ENCODE peak calls at places on chromosomes 16 and 17, in four cellular contexts. M is GM12878, V is H1, Q is K562. A is an unnamed sample.
A peak's percentile ranks its signal among the peaks of the same experiment; 100 is the strongest.

GRCh38 chr16:88298882-88299745 is 83.6 kb upstream of the ZNF469 start:
- DNase-seq in V (no peak), M (no peak), Q (no peak), A (no peak)

GRCh38 chr17:40319651-40320550 is 10.9 kb downstream of the RARA start:
- DNase-seq in M (no peak), Q (no peak), V (no peak), A (no peak)

GRCh38 chr16:57367111-57367752 is 5.1 kb upstream of the CX3CL1 start:
- DNase-seq in Q (no peak), V (no peak), M (no peak), A (no peak)

GRCh38 chr16:89077076-89077475 is 16.6 kb upstream of the ACSF3 start:
- DNase-seq in V (no peak), Q (no peak), M (no peak), A (no peak)

GRCh38 chr17:42618442-42619150 is 9.1 kb downstream of the TUBG1 start:
- DNase-seq in Q (peak; percentile 67), V (peak; percentile 77), M (peak; percentile 93), A (peak; percentile 82)

GRCh38 chr16:64061621-64062020 is 1060.2 kb downstream of the CDH11 start:
- DNase-seq in V (no peak), M (no peak), Q (no peak), A (no peak)

GRCh38 chr17:9240659-9241370 is 219.5 kb downstream of the NTN1 start:
- DNase-seq in Q (peak; percentile 30), M (no peak), V (no peak), A (peak; percentile 35)

GRCh38 chr17:73630531-73630930 is 13.7 kb downstream of the SDK2 start:
- DNase-seq in M (no peak), Q (no peak), V (no peak), A (no peak)

GRCh38 chr16:23107878-23108277 is 41.4 kb downstream of the USP31 start:
- DNase-seq in Q (no peak), M (no peak), V (no peak), A (no peak)

GRCh38 chr17:69710926-69711325 is 296.4 kb downstream of the MAP2K6 start:
- DNase-seq in V (no peak), Q (no peak), M (no peak), A (no peak)

GRCh38 chr16:84324439-84325262 is 30.0 kb downstream of the WFDC1 start:
- DNase-seq in V (no peak), M (no peak), Q (no peak), A (no peak)

GRCh38 chr17:17959520-17960361 is 12.5 kb downstream of the TOM1L2 start:
- DNase-seq in Q (no peak), V (no peak), M (peak; percentile 68), A (no peak)

GRCh38 chr17:28807925-28808641 is 34.5 kb downstream of the FAM222B start:
- DNase-seq in Q (no peak), M (no peak), V (no peak), A (peak; percentile 68)
- TF ChIP-seq BRCA1 in Q (no peak), M (no peak), V (no peak), A (no peak)

DNA sequence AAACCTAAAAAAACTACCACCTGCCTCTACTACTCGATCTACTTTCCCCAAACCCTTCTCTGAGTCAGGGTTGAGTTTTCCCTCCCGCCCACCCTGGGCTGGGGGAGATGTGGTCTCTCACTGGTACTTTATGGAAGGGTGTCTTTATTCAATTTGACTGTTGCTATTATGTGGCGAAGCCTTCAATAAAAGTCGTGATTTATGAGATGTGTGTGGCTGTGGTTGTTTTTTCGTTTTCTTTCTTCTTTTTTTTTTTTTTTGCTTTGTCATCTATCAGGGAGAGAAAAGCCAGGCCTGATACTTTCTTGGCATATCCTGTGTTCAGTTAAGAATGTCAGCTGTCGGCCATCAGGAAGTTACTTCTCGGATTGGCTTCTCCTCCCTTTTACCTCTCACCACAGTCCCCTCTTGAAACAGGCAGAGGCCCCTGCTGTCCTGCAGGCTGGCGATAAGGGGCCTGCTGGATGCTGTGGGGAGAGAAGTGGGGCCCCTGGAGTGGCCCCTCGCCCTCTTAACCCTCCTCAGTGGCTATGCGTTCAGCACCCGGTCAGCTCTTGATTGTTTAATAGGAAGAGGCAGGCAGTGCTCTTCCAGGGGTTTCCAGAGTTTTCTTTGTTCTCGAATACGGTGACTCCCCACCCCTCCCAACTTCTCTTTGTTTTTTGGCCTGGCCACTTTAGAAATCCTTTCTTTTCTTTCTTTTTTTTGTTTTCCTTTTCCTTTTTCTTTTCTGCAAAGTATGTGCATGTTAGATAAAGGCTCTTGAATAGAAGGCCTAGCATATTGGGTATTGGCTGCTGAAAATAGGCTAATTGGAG is 123.1 kb downstream of the MSI2 start:
- DNase-seq in V (no peak), M (no peak), Q (peak; percentile 88), A (no peak)
- TF ChIP-seq BRCA1 in V (no peak), M (no peak), Q (no peak), A (no peak)

DNA sequence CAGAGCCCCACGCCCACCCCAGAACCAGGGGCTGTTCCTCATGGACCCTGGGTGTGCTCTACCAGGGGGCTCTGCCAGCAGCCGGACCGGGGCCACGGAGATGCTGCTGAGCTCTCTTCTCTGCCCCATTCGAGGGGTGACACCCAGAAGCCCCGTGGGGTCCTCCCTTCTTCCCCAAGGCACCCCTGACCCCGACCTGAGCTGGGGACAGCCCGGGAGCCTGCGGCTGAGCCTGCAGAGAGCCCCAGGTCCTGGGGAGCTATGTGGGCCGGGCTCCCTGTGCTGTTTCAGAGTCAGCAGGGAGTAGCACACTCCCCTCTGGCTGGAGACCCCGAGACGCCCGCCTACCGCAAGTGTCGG is 1.2 kb upstream of the PRR35 start:
- DNase-seq in M (no peak), V (no peak), Q (no peak), A (no peak)
- TF ChIP-seq BRCA1 in M (no peak), V (no peak), Q (no peak), A (no peak)

GRCh38 chr17:352421-353212 is at the start of gene RPH3AL:
- DNase-seq in M (no peak), Q (no peak), V (no peak), A (peak; percentile 92)

GRCh38 chr17:351436-351713 is 1.2 kb downstream of the RPH3AL start:
- DNase-seq in V (no peak), Q (no peak), M (no peak), A (no peak)

GRCh38 chr17:349666-350065 is 2.9 kb downstream of the RPH3AL start:
- DNase-seq in M (no peak), Q (no peak), V (no peak), A (no peak)

GRCh38 chr17:351875-352420 is 659 bp downstream of the RPH3AL start:
- DNase-seq in V (no peak), Q (no peak), M (no peak), A (no peak)

GRCh38 chr17:350706-351435 is 1.7 kb downstream of the RPH3AL start:
- DNase-seq in Q (no peak), M (no peak), V (no peak), A (peak; percentile 50)
- TF ChIP-seq BRCA1 in Q (no peak), M (no peak), V (no peak), A (no peak)

DNA sequence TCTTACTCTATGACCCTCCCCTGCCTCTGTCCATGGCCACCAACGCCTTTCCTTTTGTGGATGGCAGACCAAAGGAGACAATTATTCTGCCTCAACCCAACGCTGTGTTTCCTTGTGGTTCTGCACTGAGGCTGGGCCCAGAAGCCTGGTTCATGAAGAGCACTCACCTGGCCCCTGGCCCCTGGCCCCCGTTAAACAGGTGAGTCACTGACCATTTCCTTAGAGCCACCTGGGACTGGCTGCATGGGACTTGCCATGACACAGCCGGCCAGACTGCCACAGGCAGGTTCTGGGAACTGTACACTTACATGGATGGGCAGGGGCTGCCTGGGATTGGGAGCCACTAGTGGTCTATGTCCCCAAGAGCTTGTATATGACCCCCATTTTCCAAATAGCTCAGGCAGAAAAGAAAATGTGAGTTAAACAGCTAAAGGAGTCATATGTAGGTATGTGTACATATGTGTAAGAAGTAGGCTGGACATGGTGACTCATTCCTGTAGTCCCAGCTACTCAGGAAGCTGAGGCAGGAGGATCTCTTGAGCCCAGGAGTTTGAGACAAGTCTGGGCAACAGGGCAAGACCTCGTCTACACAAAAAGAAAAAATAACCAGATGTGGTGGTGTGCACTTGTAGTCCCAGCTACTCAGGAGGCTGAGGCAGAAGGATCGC is 181.9 kb upstream of the CACNG5 start:
- DNase-seq in V (no peak), Q (no peak), M (no peak), A (no peak)
- TF ChIP-seq BRCA1 in V (no peak), Q (no peak), M (no peak), A (no peak)

A was measured in HepG2.